ENCODE peak calls at places on chromosomes 13 and 19, in five cellular contexts. N, G, O, Z and I are unnamed samples.

GRCh38 chr19:48551437-48552302 is at the start of gene SULT2B1:
- DNase-seq in N (peak), G (no peak), O (no peak), Z (no peak), I (no peak)

GRCh38 chr19:16702123-16702522 is 17.5 kb upstream of the NWD1 start:
- DNase-seq in N (no peak), G (no peak), O (no peak), Z (no peak), I (peak)

GRCh38 chr13:41668130-41668757 is 210.9 kb downstream of the RGCC start:
- DNase-seq in N (peak), G (peak), O (peak), Z (peak), I (peak)

GRCh38 chr19:56601375-56601774 is 6.3 kb downstream of the ZNF71 start:
- DNase-seq in N (no peak), G (no peak), O (no peak), Z (no peak), I (peak)

GRCh38 chr19:46350758-46351159 is 3.9 kb downstream of the PPP5C start:
- DNase-seq in N (no peak), G (no peak), O (no peak), Z (no peak), I (no peak)

GRCh38 chr13:94129490-94129894 is 350.0 kb downstream of the DCT start:
- DNase-seq in N (no peak), G (no peak), O (no peak), Z (no peak), I (no peak)

GRCh38 chr19:29524912-29525870 is 603 bp upstream of the VSTM2B start:
- DNase-seq in N (no peak), G (no peak), O (no peak), Z (no peak), I (no peak)

GRCh38 chr19:33731886-33732285 is 64.8 kb upstream of the KCTD15 start:
- DNase-seq in N (no peak), G (no peak), O (no peak), Z (no peak), I (no peak)

GRCh38 chr13:31625115-31625514 is 114.2 kb upstream of the RXFP2 start:
- DNase-seq in N (no peak), G (no peak), O (no peak), Z (no peak), I (no peak)

GRCh38 chr19:15015946-15016542 is 33.2 kb upstream of the CASP14 start:
- DNase-seq in N (no peak), G (peak), O (no peak), Z (no peak), I (no peak)

GRCh38 chr19:6767357-6768235 is at the start of gene SH2D3A:
- DNase-seq in N (no peak), G (peak), O (no peak), Z (peak), I (no peak)

GRCh38 chr13:71865858-71866172 is 1.2 kb downstream of the DACH1 start:
- DNase-seq in N (no peak), G (no peak), O (no peak), Z (no peak), I (no peak)

GRCh38 chr19:38251564-38252051 is 4.6 kb downstream of the PPP1R14A start:
- DNase-seq in N (no peak), G (no peak), O (no peak), Z (no peak), I (no peak)

GRCh38 chr13:113589961-113590339 is 5.4 kb downstream of the TFDP1 start:
- DNase-seq in N (no peak), G (no peak), O (no peak), Z (no peak), I (no peak)

GRCh38 chr13:79772811-79773210 is 291.9 kb downstream of the NDFIP2 start:
- DNase-seq in N (no peak), G (no peak), O (no peak), Z (no peak), I (no peak)

GRCh38 chr19:40646564-40647254 is 43.7 kb downstream of the NUMBL start:
- DNase-seq in N (no peak), G (no peak), O (no peak), Z (no peak), I (no peak)

GRCh38 chr19:294819-295686 is 3.9 kb upstream of the PLPP2 start:
- DNase-seq in N (peak), G (peak), O (no peak), Z (peak), I (no peak)

GRCh38 chr19:35264281-35265125 is 4.3 kb upstream of the USF2 start:
- DNase-seq in N (no peak), G (no peak), O (no peak), Z (no peak), I (no peak)

GRCh38 chr13:111005364-111005763 is 90.5 kb upstream of the ANKRD10 start:
- DNase-seq in N (no peak), G (no peak), O (peak), Z (no peak), I (no peak)

GRCh38 chr19:40193587-40193849 is 2.3 kb downstream of the MAP3K10 start:
- DNase-seq in N (no peak), G (no peak), O (no peak), Z (no peak), I (no peak)

GRCh38 chr19:1513492-1514294 is 874 bp upstream of the ADAMTSL5 start:
- DNase-seq in N (no peak), G (no peak), O (no peak), Z (peak), I (peak)

GRCh38 chr13:30872685-30873443 is 33.2 kb upstream of the MEDAG start:
- DNase-seq in N (no peak), G (peak), O (peak), Z (no peak), I (peak)

GRCh38 chr13:51801631-51802099 is 2.3 kb downstream of the DHRS12 start:
- DNase-seq in N (peak), G (no peak), O (no peak), Z (no peak), I (no peak)

GRCh38 chr13:100828226-100828625 is 153.6 kb upstream of the TMTC4 start:
- DNase-seq in N (no peak), G (no peak), O (no peak), Z (no peak), I (no peak)

GRCh38 chr13:73417012-73417615 is 358.3 kb downstream of the KLF5 start:
- DNase-seq in N (peak), G (no peak), O (no peak), Z (no peak), I (no peak)

GRCh38 chr19:33988601-33989000 is 183.7 kb upstream of the LSM14A start:
- DNase-seq in N (no peak), G (no peak), O (no peak), Z (no peak), I (no peak)

GRCh38 chr13:30121666-30122065 is 185.7 kb downstream of the KATNAL1 start:
- DNase-seq in N (no peak), G (no peak), O (no peak), Z (no peak), I (no peak)

GRCh38 chr19:31223805-31224534 is 125.3 kb downstream of the TSHZ3 start:
- DNase-seq in N (no peak), G (no peak), O (peak), Z (no peak), I (peak)